ENCODE peak calls at places on chromosomes 4 and X, in seven cellular contexts. One of them, this sample, is unnamed.

GRCh38 chrX:133574716-133575115 is 159.4 kb upstream of the GPC4 start:
- DNase-seq in HCT116: no peak
- DNase-seq in SK-N-SH: no peak
- DNase-seq in GM12878: no peak
- DNase-seq in K562: no peak
- DNase-seq in H1: no peak
- DNase-seq in HepG2: no peak
- DNase-seq in this sample: no peak

GRCh38 chr4:88697588-88698329 is at the start of gene NAP1L5:
- DNase-seq in HCT116: peak
- DNase-seq in SK-N-SH: peak
- DNase-seq in GM12878: peak
- DNase-seq in K562: peak
- DNase-seq in H1: peak
- DNase-seq in HepG2: no peak
- DNase-seq in this sample: peak

GRCh38 chrX:47233333-47234113 is 714 bp downstream of the USP11 start:
- DNase-seq in HCT116: peak
- DNase-seq in SK-N-SH: peak
- DNase-seq in GM12878: peak
- DNase-seq in K562: peak
- DNase-seq in H1: peak
- DNase-seq in HepG2: peak
- DNase-seq in this sample: peak

GRCh38 chr4:158229768-158230167 is 19.5 kb downstream of the TMEM144 start:
- DNase-seq in HCT116: no peak
- DNase-seq in SK-N-SH: no peak
- DNase-seq in GM12878: no peak
- DNase-seq in K562: no peak
- DNase-seq in H1: no peak
- DNase-seq in HepG2: no peak
- DNase-seq in this sample: no peak

GRCh38 chrX:129876734-129877395 is 29.1 kb upstream of the UTP14A start:
- DNase-seq in HCT116: peak
- DNase-seq in SK-N-SH: no peak
- DNase-seq in GM12878: no peak
- DNase-seq in K562: no peak
- DNase-seq in H1: no peak
- DNase-seq in HepG2: peak
- DNase-seq in this sample: no peak

GRCh38 chrX:10483191-10483808 is 137.1 kb downstream of the MID1 start:
- DNase-seq in HCT116: no peak
- DNase-seq in SK-N-SH: no peak
- DNase-seq in GM12878: no peak
- DNase-seq in K562: no peak
- DNase-seq in H1: no peak
- DNase-seq in HepG2: no peak
- DNase-seq in this sample: no peak

GRCh38 chr4:164440196-164440595 is 313.7 kb upstream of the SMIM31 start:
- DNase-seq in HCT116: no peak
- DNase-seq in SK-N-SH: no peak
- DNase-seq in GM12878: no peak
- DNase-seq in K562: no peak
- DNase-seq in H1: no peak
- DNase-seq in HepG2: no peak
- DNase-seq in this sample: no peak

GRCh38 chr4:140800686-140801085 is 44.5 kb upstream of the TBC1D9 start:
- DNase-seq in HCT116: no peak
- DNase-seq in SK-N-SH: no peak
- DNase-seq in GM12878: no peak
- DNase-seq in K562: no peak
- DNase-seq in H1: no peak
- DNase-seq in HepG2: no peak
- DNase-seq in this sample: no peak

GRCh38 chr4:102578819-102579218 is 77.7 kb downstream of the NFKB1 start:
- DNase-seq in HCT116: no peak
- DNase-seq in SK-N-SH: no peak
- DNase-seq in GM12878: no peak
- DNase-seq in K562: no peak
- DNase-seq in H1: peak
- DNase-seq in HepG2: no peak
- DNase-seq in this sample: no peak

GRCh38 chrX:155179343-155179997 is 36.8 kb upstream of the VBP1 start:
- DNase-seq in HCT116: no peak
- DNase-seq in SK-N-SH: no peak
- DNase-seq in GM12878: no peak
- DNase-seq in K562: no peak
- DNase-seq in H1: no peak
- DNase-seq in HepG2: no peak
- DNase-seq in this sample: peak

GRCh38 chr4:55172694-55173287 is 47.4 kb upstream of the KDR start:
- DNase-seq in HCT116: no peak
- DNase-seq in SK-N-SH: no peak
- DNase-seq in GM12878: no peak
- DNase-seq in K562: no peak
- DNase-seq in H1: no peak
- DNase-seq in HepG2: no peak
- DNase-seq in this sample: no peak

GRCh38 chrX:152640039-152640818 is 2.5 kb downstream of the GABRQ start:
- DNase-seq in HCT116: no peak
- DNase-seq in SK-N-SH: no peak
- DNase-seq in GM12878: no peak
- DNase-seq in K562: peak
- DNase-seq in H1: no peak
- DNase-seq in HepG2: no peak
- DNase-seq in this sample: no peak

GRCh38 chr4:79281577-79282359 is 44.1 kb downstream of the NAA11 start:
- DNase-seq in HCT116: no peak
- DNase-seq in SK-N-SH: peak
- DNase-seq in GM12878: no peak
- DNase-seq in K562: no peak
- DNase-seq in H1: no peak
- DNase-seq in HepG2: no peak
- DNase-seq in this sample: no peak

GRCh38 chrX:27336466-27337091 is 126.6 kb downstream of the PPP4R3C start:
- DNase-seq in HCT116: peak
- DNase-seq in SK-N-SH: peak
- DNase-seq in GM12878: no peak
- DNase-seq in K562: peak
- DNase-seq in H1: peak
- DNase-seq in HepG2: peak
- DNase-seq in this sample: peak

GRCh38 chrX:20530319-20530979 is 263.7 kb upstream of the RPS6KA3 start:
- DNase-seq in HCT116: peak
- DNase-seq in SK-N-SH: peak
- DNase-seq in GM12878: peak
- DNase-seq in K562: peak
- DNase-seq in H1: peak
- DNase-seq in HepG2: peak
- DNase-seq in this sample: no peak

GRCh38 chrX:20529711-20530110 is 263.0 kb upstream of the RPS6KA3 start:
- DNase-seq in HCT116: no peak
- DNase-seq in SK-N-SH: no peak
- DNase-seq in GM12878: no peak
- DNase-seq in K562: no peak
- DNase-seq in H1: no peak
- DNase-seq in HepG2: no peak
- DNase-seq in this sample: no peak

GRCh38 chrX:20529301-20529700 is 262.6 kb upstream of the RPS6KA3 start:
- DNase-seq in HCT116: no peak
- DNase-seq in SK-N-SH: no peak
- DNase-seq in GM12878: no peak
- DNase-seq in K562: no peak
- DNase-seq in H1: no peak
- DNase-seq in HepG2: no peak
- DNase-seq in this sample: no peak

GRCh38 chrX:20527041-20527440 is 260.3 kb upstream of the RPS6KA3 start:
- DNase-seq in HCT116: no peak
- DNase-seq in SK-N-SH: no peak
- DNase-seq in GM12878: no peak
- DNase-seq in K562: no peak
- DNase-seq in H1: no peak
- DNase-seq in HepG2: peak
- DNase-seq in this sample: no peak

GRCh38 chrX:20527458-20528099 is 260.9 kb upstream of the RPS6KA3 start:
- DNase-seq in HCT116: no peak
- DNase-seq in SK-N-SH: peak
- DNase-seq in GM12878: no peak
- DNase-seq in K562: no peak
- DNase-seq in H1: no peak
- DNase-seq in HepG2: peak
- DNase-seq in this sample: no peak
- TF ChIP-seq CTCF in HCT116: peak
- TF ChIP-seq CTCF in SK-N-SH: peak
- TF ChIP-seq CTCF in GM12878: peak
- TF ChIP-seq CTCF in K562: peak
- TF ChIP-seq CTCF in H1: peak
- TF ChIP-seq CTCF in HepG2: peak
- TF ChIP-seq CTCF in this sample: peak

DNA sequence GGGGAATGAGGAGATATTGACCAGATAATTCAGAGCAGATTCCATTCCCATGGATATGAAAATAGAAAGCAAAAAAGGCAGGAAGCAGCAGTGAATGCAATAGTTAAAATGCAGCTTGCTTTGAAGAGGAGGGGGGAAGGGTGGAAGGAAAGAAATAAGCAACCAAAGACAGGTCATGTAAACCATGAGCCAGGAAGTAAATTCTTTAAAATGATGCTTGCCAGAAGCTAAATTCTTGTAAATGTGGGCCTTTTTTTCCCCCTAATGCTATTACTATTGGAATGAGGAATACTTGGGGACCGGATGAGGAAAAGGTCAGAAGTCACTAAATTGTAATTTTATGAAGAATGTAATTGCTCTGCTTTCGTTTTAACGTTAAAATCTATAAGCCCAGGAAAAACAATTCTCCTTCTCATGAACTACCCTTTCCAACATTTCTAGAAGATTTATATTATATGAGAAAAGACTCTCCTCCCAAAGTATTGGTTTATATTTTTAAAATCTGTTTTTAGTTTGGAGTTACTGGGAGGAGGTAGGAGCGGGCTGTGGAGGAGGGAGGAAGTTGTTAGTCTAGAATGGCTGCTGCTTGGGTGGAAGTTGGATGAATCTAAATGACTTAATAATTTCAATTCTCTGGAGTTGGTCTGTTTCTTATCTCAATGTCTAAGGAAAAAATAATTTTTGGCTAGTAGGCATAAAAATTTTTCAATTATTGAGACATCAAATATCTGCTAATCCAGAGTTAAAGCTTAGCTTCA is 77.6 kb upstream of the PCDH18 start:
- DNase-seq in HCT116: no peak
- DNase-seq in SK-N-SH: no peak
- DNase-seq in GM12878: no peak
- DNase-seq in K562: no peak
- DNase-seq in H1: no peak
- DNase-seq in HepG2: no peak
- DNase-seq in this sample: no peak
- TF ChIP-seq SIN3A in HCT116: no peak
- TF ChIP-seq SIN3A in SK-N-SH: no peak
- TF ChIP-seq SIN3A in GM12878: no peak
- TF ChIP-seq SIN3A in K562: no peak
- TF ChIP-seq SIN3A in H1: no peak
- TF ChIP-seq SIN3A in HepG2: no peak
- TF ChIP-seq SIN3A in this sample: no peak

GRCh38 chr4:156729416-156729815 is 242.2 kb downstream of the PDGFC start:
- DNase-seq in HCT116: no peak
- DNase-seq in SK-N-SH: no peak
- DNase-seq in GM12878: no peak
- DNase-seq in K562: no peak
- DNase-seq in H1: no peak
- DNase-seq in HepG2: no peak
- DNase-seq in this sample: no peak
- TF ChIP-seq POLR2AphosphoS5 in HCT116: no peak
- TF ChIP-seq POLR2AphosphoS5 in SK-N-SH: no peak
- TF ChIP-seq POLR2AphosphoS5 in GM12878: no peak
- TF ChIP-seq POLR2AphosphoS5 in K562: no peak
- TF ChIP-seq POLR2AphosphoS5 in H1: no peak
- TF ChIP-seq POLR2AphosphoS5 in HepG2: no peak
- TF ChIP-seq POLR2AphosphoS5 in this sample: no peak

GRCh38 chrX:13254076-13254785 is 65.6 kb downstream of the ATXN3L start:
- DNase-seq in HCT116: no peak
- DNase-seq in SK-N-SH: no peak
- DNase-seq in GM12878: peak
- DNase-seq in K562: peak
- DNase-seq in H1: no peak
- DNase-seq in HepG2: peak
- DNase-seq in this sample: no peak
- TF ChIP-seq CTCF in HCT116: no peak
- TF ChIP-seq CTCF in SK-N-SH: peak
- TF ChIP-seq CTCF in GM12878: peak
- TF ChIP-seq CTCF in K562: peak
- TF ChIP-seq CTCF in H1: no peak
- TF ChIP-seq CTCF in HepG2: peak
- TF ChIP-seq CTCF in this sample: no peak

GRCh38 chr4:113146876-113147358 is 97.5 kb downstream of the ANK2 start:
- DNase-seq in HCT116: no peak
- DNase-seq in SK-N-SH: no peak
- DNase-seq in GM12878: peak
- DNase-seq in K562: no peak
- DNase-seq in H1: no peak
- DNase-seq in HepG2: peak
- DNase-seq in this sample: no peak

GRCh38 chr4:113145519-113146291 is 96.3 kb downstream of the ANK2 start:
- DNase-seq in HCT116: no peak
- DNase-seq in SK-N-SH: no peak
- DNase-seq in GM12878: no peak
- DNase-seq in K562: no peak
- DNase-seq in H1: peak
- DNase-seq in HepG2: peak
- DNase-seq in this sample: no peak

GRCh38 chr4:113142351-113142750 is 92.9 kb downstream of the ANK2 start:
- DNase-seq in HCT116: no peak
- DNase-seq in SK-N-SH: no peak
- DNase-seq in GM12878: no peak
- DNase-seq in K562: no peak
- DNase-seq in H1: no peak
- DNase-seq in HepG2: no peak
- DNase-seq in this sample: no peak

GRCh38 chr4:113145147-113145518 is 95.7 kb downstream of the ANK2 start:
- DNase-seq in HCT116: no peak
- DNase-seq in SK-N-SH: no peak
- DNase-seq in GM12878: no peak
- DNase-seq in K562: no peak
- DNase-seq in H1: no peak
- DNase-seq in HepG2: no peak
- DNase-seq in this sample: no peak

GRCh38 chr4:113141901-113142346 is 92.5 kb downstream of the ANK2 start:
- DNase-seq in HCT116: peak
- DNase-seq in SK-N-SH: no peak
- DNase-seq in GM12878: no peak
- DNase-seq in K562: no peak
- DNase-seq in H1: no peak
- DNase-seq in HepG2: peak
- DNase-seq in this sample: peak
- TF ChIP-seq SIN3A in HCT116: no peak
- TF ChIP-seq SIN3A in SK-N-SH: peak
- TF ChIP-seq SIN3A in GM12878: no peak
- TF ChIP-seq SIN3A in K562: no peak
- TF ChIP-seq SIN3A in H1: no peak
- TF ChIP-seq SIN3A in HepG2: no peak
- TF ChIP-seq SIN3A in this sample: no peak